ENCODE peak calls at places on chromosomes 16 and 17, in nine cellular contexts. A is HFF-Myc, Z is colonic mucosa, G is ovary, L is neural progenitor cell, K is AG04449, H is transverse colon, N is HL-60, C is IMR-90. V is an unnamed sample.

GRCh38 chr16:23434380-23434779 is 18.6 kb downstream of the COG7 start:
- DNase-seq in C (peak; percentile 74), N (peak; percentile 14), L (peak; percentile 65), A (peak; percentile 47), K (no peak), H (no peak), G (no peak), Z (peak; percentile 55), V (peak; percentile 82)

GRCh38 chr17:6648181-6648580 is 3.2 kb downstream of the MED31 start:
- DNase-seq in C (no peak), A (no peak), K (no peak), G (no peak), Z (no peak), L (no peak), H (no peak), N (no peak), V (no peak)

GRCh38 chr16:58756650-58757332 is 22.7 kb upstream of the GOT2 start:
- DNase-seq in Z (no peak), H (no peak), K (no peak), C (no peak), A (no peak), N (no peak), G (no peak), L (no peak), V (no peak)

GRCh38 chr16:15545544-15545943 is 97.4 kb downstream of the MARF1 start:
- DNase-seq in C (no peak), N (no peak), Z (no peak), G (no peak), L (no peak), H (no peak), K (no peak), A (no peak), V (no peak)

GRCh38 chr16:53937068-53937614 is 233.2 kb downstream of the FTO start:
- DNase-seq in H (no peak), A (no peak), Z (no peak), L (peak; percentile 45), C (no peak), K (no peak), G (no peak), N (no peak), V (no peak)

GRCh38 chr17:34171245-34171818 is 83.8 kb upstream of the CCL2 start:
- DNase-seq in C (peak; percentile 53), Z (peak; percentile 61), H (peak; percentile 54), G (no peak), N (peak; percentile 31), A (peak; percentile 61), L (peak; percentile 57), K (no peak), V (peak; percentile 65)

GRCh38 chr16:87762071-87762571 is 3.7 kb downstream of the KLHDC4 start:
- DNase-seq in A (no peak), H (no peak), L (no peak), N (no peak), C (no peak), K (no peak), G (no peak), Z (no peak), V (no peak)

GRCh38 chr17:78933025-78933958 is 8.1 kb upstream of the TIMP2 start:
- DNase-seq in A (peak; percentile 94), Z (peak; percentile 40), G (peak; percentile 49), C (peak; percentile 99), H (peak; percentile 59), L (no peak), K (peak; percentile 95), N (peak; percentile 67), V (peak; percentile 85)

GRCh38 chr16:82672676-82673075 is 45.9 kb downstream of the CDH13 start:
- DNase-seq in C (peak; percentile 17), K (no peak), N (no peak), H (no peak), Z (no peak), L (no peak), G (no peak), A (no peak), V (no peak)

GRCh38 chr16:85503642-85504224 is 109.4 kb upstream of the GSE1 start:
- DNase-seq in G (no peak), Z (no peak), H (no peak), A (no peak), C (no peak), L (no peak), K (no peak), N (no peak), V (no peak)

GRCh38 chr17:70865993-70866804 is 696.9 kb downstream of the KCNJ2 start:
- DNase-seq in Z (no peak), N (no peak), A (no peak), H (no peak), L (no peak), C (no peak), K (no peak), G (no peak), V (no peak)

GRCh38 chr16:57159447-57159846 is 26.4 kb downstream of the PSME3IP1 start:
- DNase-seq in K (no peak), N (no peak), L (no peak), A (no peak), H (no peak), G (no peak), Z (no peak), C (no peak), V (no peak)

GRCh38 chr17:61285483-61286320 is 113.9 kb upstream of the TBX2 start:
- DNase-seq in L (peak; percentile 57), K (peak; percentile 75), H (no peak), C (peak; percentile 98), A (no peak), Z (no peak), G (no peak), N (no peak), V (peak; percentile 46)

DNA sequence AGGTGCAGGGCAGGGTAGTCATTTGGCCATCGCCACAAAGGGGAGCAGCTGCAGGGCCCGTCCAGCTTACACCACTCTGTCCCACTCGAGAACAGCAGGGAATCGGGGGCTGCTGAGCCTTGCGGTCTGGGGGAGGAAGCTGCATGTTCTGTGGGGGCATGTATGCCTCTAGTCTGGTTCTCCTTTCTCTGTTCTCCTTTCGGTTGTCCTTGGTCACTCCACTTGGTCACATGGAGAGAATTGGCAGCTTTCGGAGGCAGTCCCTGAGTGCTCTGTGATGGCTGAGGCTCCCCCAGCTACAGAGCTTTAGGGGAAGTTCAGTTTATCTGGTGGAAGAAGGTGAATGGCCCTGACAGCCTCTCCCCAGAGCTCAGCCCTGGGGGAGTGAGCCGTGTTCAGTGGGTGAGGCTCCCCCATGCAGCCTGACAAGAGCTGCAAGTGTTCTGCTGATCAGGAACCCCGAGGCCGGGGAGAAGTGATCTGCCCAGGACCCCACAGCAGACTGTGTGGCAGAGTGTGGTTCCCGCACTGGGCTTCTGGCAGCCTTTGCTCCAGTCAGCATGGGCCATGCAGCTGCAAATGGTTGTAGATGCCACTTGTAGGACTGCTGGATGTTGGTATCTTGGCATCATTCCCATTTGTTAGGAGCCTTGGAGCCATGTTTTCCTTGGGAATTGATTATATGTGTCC is 22.3 kb upstream of the SMPD3 start:
- DNase-seq in H (peak; percentile 63), K (no peak), C (no peak), Z (peak; percentile 42), L (no peak), G (no peak), N (peak; percentile 87), A (no peak), V (peak; percentile 93)
- TF ChIP-seq CTCF in H (no peak), K (no peak), C (no peak), Z (no peak), L (no peak), G (no peak), N (no peak), A (no peak), V (no peak)

GRCh38 chr17:72117748-72118587 is 2.9 kb upstream of the SOX9 start:
- DNase-seq in K (no peak), L (peak; percentile 67), H (peak; percentile 29), A (no peak), N (no peak), C (no peak), Z (peak; percentile 40), G (no peak), V (no peak)

GRCh38 chr17:72118588-72119279 is 2.1 kb upstream of the SOX9 start:
- DNase-seq in Z (peak; percentile 89), H (peak; percentile 81), A (peak; percentile 59), N (no peak), C (peak; percentile 88), K (no peak), L (peak; percentile 84), G (no peak), V (peak; percentile 67)

GRCh38 chr17:72120878-72121163 is at the start of gene SOX9:
- DNase-seq in N (no peak), K (peak; percentile 42), G (no peak), A (no peak), L (peak; percentile 94), C (peak; percentile 96), H (peak; percentile 91), Z (peak; percentile 95), V (peak; percentile 94)

GRCh38 chr17:72119963-72120877 is 600 bp upstream of the SOX9 start:
- DNase-seq in Z (peak; percentile 56), A (no peak), K (no peak), H (peak; percentile 53), C (peak; percentile 91), L (peak; percentile 75), N (no peak), G (no peak), V (no peak)

GRCh38 chr17:72119280-72119962 is 1.4 kb upstream of the SOX9 start:
- DNase-seq in G (no peak), K (no peak), H (no peak), Z (no peak), C (no peak), A (no peak), L (no peak), N (no peak), V (peak; percentile 30)
- H3K4me3 ChIP-seq in G (peak overlapping the region; percentile 6), K (no peak overlapping the region), H (peak overlapping the region; percentile 62), Z (peak overlapping the region; percentile 74), C (no peak overlapping the region), A (no peak overlapping the region), L (peak overlapping the region; percentile 87), N (no peak overlapping the region), V (peak overlapping the region; percentile 67)

GRCh38 chr17:7982666-7983065 is 19.7 kb upstream of the GUCY2D start:
- DNase-seq in C (peak; percentile 14), N (no peak), L (peak; percentile 48), Z (no peak), A (no peak), H (no peak), K (no peak), G (no peak), V (no peak)
- TF ChIP-seq CTCF in C (peak; percentile 25), N (no peak), L (peak; percentile 39), Z (no peak), A (no peak), H (no peak), K (peak; percentile 26), G (no peak), V (no peak)

DNA sequence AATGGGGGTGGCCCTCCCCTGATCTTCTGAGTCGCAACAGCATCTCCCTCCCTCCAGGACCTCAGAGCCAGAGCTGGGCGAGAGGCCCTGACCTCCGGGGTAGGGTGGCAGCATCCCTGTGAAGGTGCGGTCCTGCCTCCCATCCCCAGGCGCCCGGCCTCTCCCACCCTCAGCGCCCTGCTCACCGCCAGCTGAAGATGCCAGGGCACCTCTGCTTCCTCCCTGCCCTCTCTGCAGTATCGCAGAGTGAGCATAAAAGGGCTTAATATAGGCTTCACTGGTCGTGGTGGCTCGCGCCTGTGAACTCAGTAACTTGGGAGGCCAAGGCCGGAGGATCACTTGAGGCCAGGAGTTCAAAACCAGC is 10.7 kb upstream of the MPP2 start:
- DNase-seq in A (no peak), N (no peak), G (no peak), Z (no peak), L (no peak), H (no peak), K (no peak), C (no peak), V (no peak)
- H3K4me3 ChIP-seq in A (no peak overlapping the region), N (no peak overlapping the region), G (no peak overlapping the region), Z (no peak overlapping the region), L (no peak overlapping the region), H (no peak overlapping the region), K (no peak overlapping the region), C (no peak overlapping the region), V (peak overlapping the region; percentile 48)

V was measured in GM12865.